ENCODE peak calls at places on chromosomes 4 and X, in six cellular contexts. One of them, this sample, is unnamed. For H3K4me1, the result is how much of the 10 kb centered on the place peaks cover.

GRCh38 chrX:154357205-154357604 is 17.2 kb downstream of the FLNA start:
- DNase-seq in body of pancreas: no peak
- DNase-seq in heart left ventricle: no peak
- DNase-seq in stomach: no peak
- DNase-seq in transverse colon: no peak
- DNase-seq in sigmoid colon: no peak
- DNase-seq in this sample: no peak

GRCh38 chr4:40124690-40125089 is 68.0 kb downstream of the N4BP2 start:
- DNase-seq in stomach: no peak
- DNase-seq in transverse colon: no peak
- DNase-seq in sigmoid colon: no peak
- DNase-seq in heart left ventricle: no peak
- DNase-seq in body of pancreas: no peak
- DNase-seq in this sample: no peak

GRCh38 chr4:127214001-127214400 is 418.8 kb upstream of the INTU start:
- DNase-seq in body of pancreas: no peak
- DNase-seq in transverse colon: no peak
- DNase-seq in stomach: no peak
- DNase-seq in sigmoid colon: no peak
- DNase-seq in heart left ventricle: peak
- DNase-seq in this sample: peak

GRCh38 chr4:5758741-5759140 is 47.7 kb downstream of the EVC start:
- DNase-seq in transverse colon: no peak
- DNase-seq in stomach: no peak
- DNase-seq in heart left ventricle: no peak
- DNase-seq in body of pancreas: no peak
- DNase-seq in sigmoid colon: peak
- DNase-seq in this sample: no peak

GRCh38 chr4:5734841-5735240 is 23.8 kb downstream of the EVC start:
- DNase-seq in stomach: no peak
- DNase-seq in heart left ventricle: peak
- DNase-seq in sigmoid colon: no peak
- DNase-seq in body of pancreas: no peak
- DNase-seq in transverse colon: no peak
- DNase-seq in this sample: no peak

GRCh38 chrX:39996561-39996960 is 101.2 kb downstream of the BCOR start:
- DNase-seq in stomach: no peak
- DNase-seq in heart left ventricle: no peak
- DNase-seq in sigmoid colon: no peak
- DNase-seq in body of pancreas: no peak
- DNase-seq in transverse colon: no peak
- DNase-seq in this sample: no peak

GRCh38 chrX:42195506-42195905 is 272.2 kb upstream of the CASK start:
- DNase-seq in stomach: no peak
- DNase-seq in body of pancreas: no peak
- DNase-seq in transverse colon: no peak
- DNase-seq in sigmoid colon: no peak
- DNase-seq in heart left ventricle: no peak
- DNase-seq in this sample: no peak

GRCh38 chrX:6021316-6022091 is 207.2 kb downstream of the NLGN4X start:
- DNase-seq in sigmoid colon: no peak
- DNase-seq in transverse colon: peak
- DNase-seq in heart left ventricle: no peak
- DNase-seq in body of pancreas: peak
- DNase-seq in stomach: peak
- DNase-seq in this sample: peak

GRCh38 chr4:143513314-143514211 is at the start of gene SMARCA5:
- DNase-seq in heart left ventricle: peak
- DNase-seq in stomach: peak
- DNase-seq in transverse colon: peak
- DNase-seq in sigmoid colon: peak
- DNase-seq in body of pancreas: peak
- DNase-seq in this sample: peak

GRCh38 chr4:5785806-5786680 is 75.0 kb downstream of the EVC start:
- DNase-seq in heart left ventricle: no peak
- DNase-seq in transverse colon: no peak
- DNase-seq in sigmoid colon: peak
- DNase-seq in stomach: no peak
- DNase-seq in body of pancreas: no peak
- DNase-seq in this sample: no peak

GRCh38 chrX:43218198-43218597 is 437.9 kb upstream of the MAOA start:
- DNase-seq in stomach: no peak
- DNase-seq in body of pancreas: no peak
- DNase-seq in sigmoid colon: no peak
- DNase-seq in heart left ventricle: no peak
- DNase-seq in transverse colon: no peak
- DNase-seq in this sample: no peak

GRCh38 chr4:147017081-147017480 is 71.4 kb upstream of the TTC29 start:
- DNase-seq in transverse colon: no peak
- DNase-seq in body of pancreas: no peak
- DNase-seq in heart left ventricle: no peak
- DNase-seq in sigmoid colon: no peak
- DNase-seq in stomach: no peak
- DNase-seq in this sample: no peak

GRCh38 chrX:80812176-80812575 is 2.5 kb upstream of the BRWD3 start:
- DNase-seq in stomach: no peak
- DNase-seq in sigmoid colon: no peak
- DNase-seq in transverse colon: peak
- DNase-seq in heart left ventricle: peak
- DNase-seq in body of pancreas: no peak
- DNase-seq in this sample: peak

GRCh38 chr4:151439320-151439719 is 30.3 kb downstream of the FHIP1A start:
- DNase-seq in transverse colon: no peak
- DNase-seq in sigmoid colon: no peak
- DNase-seq in heart left ventricle: no peak
- DNase-seq in stomach: no peak
- DNase-seq in body of pancreas: no peak
- DNase-seq in this sample: no peak

GRCh38 chrX:103614999-103615398 is 7.2 kb downstream of the TCEAL3 start:
- DNase-seq in transverse colon: no peak
- DNase-seq in body of pancreas: no peak
- DNase-seq in stomach: no peak
- DNase-seq in heart left ventricle: no peak
- DNase-seq in sigmoid colon: no peak
- DNase-seq in this sample: no peak

GRCh38 chrX:135740683-135741149 is 27.3 kb downstream of the CT45A3 start:
- DNase-seq in heart left ventricle: no peak
- DNase-seq in transverse colon: peak
- DNase-seq in body of pancreas: peak
- DNase-seq in sigmoid colon: no peak
- DNase-seq in stomach: peak
- DNase-seq in this sample: peak

GRCh38 chrX:152177497-152178269 is 39.3 kb upstream of the MAGEA10 start:
- DNase-seq in sigmoid colon: no peak
- DNase-seq in body of pancreas: no peak
- DNase-seq in stomach: no peak
- DNase-seq in heart left ventricle: no peak
- DNase-seq in transverse colon: no peak
- DNase-seq in this sample: no peak

GRCh38 chr4:176718881-176719280 is 73.8 kb downstream of the VEGFC start:
- DNase-seq in sigmoid colon: no peak
- DNase-seq in heart left ventricle: no peak
- DNase-seq in stomach: no peak
- DNase-seq in transverse colon: no peak
- DNase-seq in body of pancreas: no peak
- DNase-seq in this sample: no peak
- H3K4me1 ChIP-seq in sigmoid colon: under half
- H3K4me1 ChIP-seq in heart left ventricle: under half
- H3K4me1 ChIP-seq in stomach: under half
- H3K4me1 ChIP-seq in transverse colon: under half
- H3K4me1 ChIP-seq in body of pancreas: under half
- H3K4me1 ChIP-seq in this sample: under half

DNA sequence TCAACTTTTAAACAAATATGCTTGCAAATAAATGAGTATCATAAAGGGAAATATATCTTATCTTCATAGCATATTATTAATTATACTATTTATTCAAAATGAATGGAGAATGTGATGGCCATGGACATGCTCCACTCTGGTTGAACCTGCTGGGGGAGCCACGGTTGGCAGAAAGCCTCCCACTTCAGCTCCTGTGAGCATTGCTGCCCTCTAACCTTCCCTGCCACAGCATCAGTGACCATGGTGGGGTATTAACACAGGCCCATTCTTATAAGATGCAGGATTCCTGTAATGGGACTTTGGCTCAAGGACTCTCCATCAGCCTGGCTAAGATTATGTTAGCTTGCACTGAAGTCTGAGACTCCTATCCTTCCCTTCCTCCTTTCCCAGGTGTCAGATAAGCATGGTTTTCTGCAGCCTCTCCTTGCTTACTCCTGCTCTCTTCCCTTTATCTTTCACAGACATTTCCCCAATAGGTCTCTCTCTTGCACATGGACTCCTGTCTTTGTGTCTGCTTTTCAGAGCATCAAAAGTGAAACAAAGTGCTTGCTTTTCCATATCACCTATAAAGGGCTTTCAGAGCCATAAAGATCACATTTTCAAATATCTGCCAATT is 4.9 kb upstream of the ABRAXAS1 start:
- DNase-seq in heart left ventricle: no peak
- DNase-seq in stomach: no peak
- DNase-seq in body of pancreas: no peak
- DNase-seq in transverse colon: no peak
- DNase-seq in sigmoid colon: no peak
- DNase-seq in this sample: no peak
- TF ChIP-seq CTCF in heart left ventricle: no peak
- TF ChIP-seq CTCF in stomach: no peak
- TF ChIP-seq CTCF in body of pancreas: no peak
- TF ChIP-seq CTCF in transverse colon: no peak
- TF ChIP-seq CTCF in sigmoid colon: no peak
- TF ChIP-seq CTCF in this sample: no peak

GRCh38 chrX:71118032-71118984 is at the start of gene MED12:
- DNase-seq in transverse colon: peak
- DNase-seq in body of pancreas: peak
- DNase-seq in stomach: peak
- DNase-seq in heart left ventricle: peak
- DNase-seq in sigmoid colon: peak
- DNase-seq in this sample: peak
- TF ChIP-seq POLR2A in transverse colon: peak
- TF ChIP-seq POLR2A in body of pancreas: no peak
- TF ChIP-seq POLR2A in stomach: no peak
- TF ChIP-seq POLR2A in heart left ventricle: no peak
- TF ChIP-seq POLR2A in sigmoid colon: no peak
- TF ChIP-seq POLR2A in this sample: no peak

DNA sequence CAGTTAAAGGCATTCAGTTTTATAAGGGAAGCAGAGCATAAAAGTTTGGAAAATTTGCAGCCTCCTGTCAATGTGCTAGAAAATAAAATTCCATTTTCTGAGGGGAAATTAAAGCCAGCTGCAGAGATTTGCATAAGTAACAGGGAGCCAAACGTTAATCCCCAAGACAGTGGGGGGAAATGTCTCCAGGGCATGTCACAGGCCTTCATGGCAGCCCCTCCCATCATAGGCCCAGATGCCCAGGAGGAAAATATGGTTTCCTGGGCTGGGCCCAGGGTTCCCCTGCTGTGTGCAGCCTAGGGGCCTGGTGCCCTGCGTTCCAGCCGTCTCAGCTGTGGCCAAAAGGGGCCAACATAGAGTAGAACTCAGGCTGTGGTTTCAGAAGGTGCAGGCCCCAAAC is 9.3 kb downstream of the RNF4 start:
- DNase-seq in heart left ventricle: no peak
- DNase-seq in stomach: no peak
- DNase-seq in body of pancreas: no peak
- DNase-seq in transverse colon: no peak
- DNase-seq in sigmoid colon: no peak
- DNase-seq in this sample: no peak
- H3K4me1 ChIP-seq in heart left ventricle: under half
- H3K4me1 ChIP-seq in stomach: half or more
- H3K4me1 ChIP-seq in body of pancreas: half or more
- H3K4me1 ChIP-seq in transverse colon: half or more
- H3K4me1 ChIP-seq in sigmoid colon: under half
- H3K4me1 ChIP-seq in this sample: under half

GRCh38 chr4:140195806-140196205 is 41.8 kb upstream of the MAML3 start:
- DNase-seq in stomach: no peak
- DNase-seq in transverse colon: no peak
- DNase-seq in sigmoid colon: no peak
- DNase-seq in body of pancreas: no peak
- DNase-seq in heart left ventricle: no peak
- DNase-seq in this sample: no peak
- TF ChIP-seq CTCF in stomach: no peak
- TF ChIP-seq CTCF in transverse colon: no peak
- TF ChIP-seq CTCF in sigmoid colon: no peak
- TF ChIP-seq CTCF in body of pancreas: no peak
- TF ChIP-seq CTCF in heart left ventricle: no peak
- TF ChIP-seq CTCF in this sample: no peak

GRCh38 chrX:71214152-71214551 is 8.9 kb upstream of the GJB1 start:
- DNase-seq in sigmoid colon: no peak
- DNase-seq in stomach: no peak
- DNase-seq in heart left ventricle: no peak
- DNase-seq in transverse colon: no peak
- DNase-seq in body of pancreas: no peak
- DNase-seq in this sample: no peak

GRCh38 chrX:71215335-71215912 is 7.6 kb upstream of the GJB1 start:
- DNase-seq in transverse colon: no peak
- DNase-seq in body of pancreas: peak
- DNase-seq in sigmoid colon: no peak
- DNase-seq in stomach: peak
- DNase-seq in heart left ventricle: no peak
- DNase-seq in this sample: no peak

GRCh38 chrX:71210829-71211228 is 12.2 kb upstream of the GJB1 start:
- DNase-seq in body of pancreas: no peak
- DNase-seq in transverse colon: no peak
- DNase-seq in stomach: no peak
- DNase-seq in heart left ventricle: no peak
- DNase-seq in sigmoid colon: no peak
- DNase-seq in this sample: no peak

GRCh38 chrX:71214604-71215334 is 8.3 kb upstream of the GJB1 start:
- DNase-seq in transverse colon: peak
- DNase-seq in body of pancreas: peak
- DNase-seq in stomach: peak
- DNase-seq in heart left ventricle: no peak
- DNase-seq in sigmoid colon: no peak
- DNase-seq in this sample: no peak

DNA sequence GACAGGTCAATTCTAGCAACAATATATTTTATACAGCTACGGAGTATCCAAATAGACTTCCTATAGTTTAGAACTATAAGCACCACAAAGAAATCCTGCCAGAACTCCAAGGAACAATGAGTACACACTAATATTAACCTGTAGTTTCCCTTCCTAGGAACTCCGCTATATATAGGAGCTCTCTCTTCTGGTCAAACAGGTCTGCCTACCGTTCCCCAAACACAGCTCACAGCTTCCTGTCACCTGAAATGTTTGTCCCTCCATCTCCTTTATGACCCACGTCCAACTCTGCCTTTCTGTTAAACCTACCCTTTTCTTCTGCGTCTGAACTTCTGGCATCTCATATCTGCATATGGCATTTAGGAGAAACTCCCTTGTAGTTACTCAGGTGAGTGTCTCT is 10.5 kb upstream of the GJB1 start:
- DNase-seq in sigmoid colon: no peak
- DNase-seq in transverse colon: no peak
- DNase-seq in heart left ventricle: no peak
- DNase-seq in body of pancreas: no peak
- DNase-seq in stomach: no peak
- DNase-seq in this sample: no peak
- TF ChIP-seq POLR2A in sigmoid colon: no peak
- TF ChIP-seq POLR2A in transverse colon: no peak
- TF ChIP-seq POLR2A in heart left ventricle: no peak
- TF ChIP-seq POLR2A in body of pancreas: no peak
- TF ChIP-seq POLR2A in stomach: no peak
- TF ChIP-seq POLR2A in this sample: no peak

This sample was measured in testis.